ENCODE peak calls at places on chromosomes 5 and 9, in six cellular contexts. K, W, L, D, Q and U are unnamed samples. For H3K9me3, the result is how much of the 10 kb centered on the place peaks cover.

GRCh38 chr9:94623253-94623652 is 16.1 kb downstream of the FBP1 start:
- DNase-seq in K (peak), W (peak), L (peak), D (no peak), Q (no peak), U (no peak)

GRCh38 chr5:151063136-151063544 is 17.7 kb downstream of the TNIP1 start:
- DNase-seq in K (peak), W (no peak), L (peak), D (peak), Q (no peak), U (no peak)

GRCh38 chr5:150513375-150514309 is 5.7 kb downstream of the NDST1 start:
- DNase-seq in K (no peak), W (no peak), L (peak), D (no peak), Q (no peak), U (no peak)

GRCh38 chr5:113152053-113152452 is 175.5 kb downstream of the DCP2 start:
- DNase-seq in K (no peak), W (no peak), L (no peak), D (no peak), Q (no peak), U (no peak)

GRCh38 chr9:137306546-137307254 is 4.6 kb upstream of the NRARP start:
- DNase-seq in K (no peak), W (no peak), L (no peak), D (no peak), Q (no peak), U (no peak)

GRCh38 chr5:138264183-138264582 is 10.2 kb downstream of the GFRA3 start:
- DNase-seq in K (no peak), W (no peak), L (no peak), D (no peak), Q (no peak), U (no peak)

GRCh38 chr9:447230-448025 is 232.8 kb downstream of the DOCK8 start:
- DNase-seq in K (no peak), W (peak), L (peak), D (no peak), Q (no peak), U (no peak)

GRCh38 chr9:91155181-91155580 is 206.5 kb downstream of the AUH start:
- DNase-seq in K (no peak), W (no peak), L (no peak), D (no peak), Q (no peak), U (no peak)

GRCh38 chr5:126339215-126339805 is 83.9 kb upstream of the GRAMD2B start:
- DNase-seq in K (peak), W (peak), L (peak), D (peak), Q (no peak), U (peak)

GRCh38 chr9:91141407-91141973 is 220.2 kb downstream of the AUH start:
- DNase-seq in K (no peak), W (no peak), L (no peak), D (no peak), Q (no peak), U (no peak)

GRCh38 chr9:130054820-130055219 is 1.1 kb downstream of the GPR107 start:
- DNase-seq in K (no peak), W (no peak), L (no peak), D (no peak), Q (no peak), U (no peak)

GRCh38 chr5:95806687-95807086 is 15.8 kb downstream of the GLRX start:
- DNase-seq in K (no peak), W (no peak), L (no peak), D (no peak), Q (no peak), U (no peak)

GRCh38 chr9:114607671-114608524 is 3.2 kb upstream of the TMEM268 start:
- DNase-seq in K (no peak), W (no peak), L (no peak), D (no peak), Q (no peak), U (no peak)

GRCh38 chr9:133349965-133350624 is 2.1 kb downstream of the RPL7A start:
- DNase-seq in K (no peak), W (no peak), L (no peak), D (no peak), Q (no peak), U (no peak)

GRCh38 chr5:146680846-146681585 is 165.0 kb upstream of the GPR151 start:
- DNase-seq in K (no peak), W (no peak), L (no peak), D (no peak), Q (no peak), U (no peak)

GRCh38 chr5:96687812-96688453 is 25.8 kb downstream of the CAST start:
- DNase-seq in K (peak), W (peak), L (peak), D (peak), Q (no peak), U (peak)

GRCh38 chr5:93621340-93621872 is 38.4 kb downstream of the NR2F1 start:
- DNase-seq in K (peak), W (no peak), L (no peak), D (peak), Q (no peak), U (no peak)

GRCh38 chr9:128899566-128900322 is 17.8 kb downstream of the LRRC8A start:
- DNase-seq in K (no peak), W (no peak), L (no peak), D (no peak), Q (no peak), U (no peak)

GRCh38 chr9:110133608-110134214 is 74.2 kb downstream of the C9orf152 start:
- DNase-seq in K (no peak), W (peak), L (no peak), D (no peak), Q (no peak), U (no peak)

GRCh38 chr5:180439911-180440769 is 54.0 kb upstream of the CNOT6 start:
- DNase-seq in K (no peak), W (no peak), L (no peak), D (no peak), Q (peak), U (no peak)
- TF ChIP-seq POLR2AphosphoS5 in K (no peak), W (no peak), L (no peak), D (no peak), Q (no peak), U (no peak)

GRCh38 chr5:158409507-158409906 is 550.6 kb upstream of the CLINT1 start:
- DNase-seq in K (no peak), W (no peak), L (no peak), D (no peak), Q (no peak), U (no peak)

GRCh38 chr5:158413125-158413680 is 554.3 kb upstream of the CLINT1 start:
- DNase-seq in K (no peak), W (no peak), L (no peak), D (no peak), Q (no peak), U (no peak)

GRCh38 chr5:158410976-158411375 is 552.0 kb upstream of the CLINT1 start:
- DNase-seq in K (no peak), W (no peak), L (no peak), D (no peak), Q (no peak), U (no peak)

GRCh38 chr5:158414333-158414762 is 555.4 kb upstream of the CLINT1 start:
- DNase-seq in K (no peak), W (no peak), L (no peak), D (no peak), Q (no peak), U (no peak)

DNA sequence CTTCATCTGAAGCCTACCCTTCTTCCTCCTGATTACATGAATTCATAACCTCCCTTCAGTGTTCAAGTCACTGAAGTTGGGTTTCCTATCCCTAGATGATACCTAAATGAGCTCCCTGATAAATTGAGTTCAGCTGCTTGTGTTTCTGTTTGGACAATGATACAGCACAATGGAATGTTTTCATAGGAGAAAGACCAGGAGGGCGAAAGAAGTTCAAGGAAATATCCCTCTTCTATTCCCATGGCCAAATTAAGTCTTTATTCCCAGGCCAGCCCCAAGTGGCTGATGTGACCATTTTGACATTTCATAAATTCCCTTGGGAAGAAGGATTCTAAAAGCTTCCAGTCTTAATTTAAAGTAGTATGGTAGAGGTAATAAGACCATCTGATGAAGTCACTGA is 555.8 kb upstream of the CLINT1 start:
- DNase-seq in K (no peak), W (no peak), L (no peak), D (peak), Q (no peak), U (no peak)
- H3K9me3 ChIP-seq in K (under half), W (under half), L (under half), D (under half), Q (under half), U (under half)

DNA sequence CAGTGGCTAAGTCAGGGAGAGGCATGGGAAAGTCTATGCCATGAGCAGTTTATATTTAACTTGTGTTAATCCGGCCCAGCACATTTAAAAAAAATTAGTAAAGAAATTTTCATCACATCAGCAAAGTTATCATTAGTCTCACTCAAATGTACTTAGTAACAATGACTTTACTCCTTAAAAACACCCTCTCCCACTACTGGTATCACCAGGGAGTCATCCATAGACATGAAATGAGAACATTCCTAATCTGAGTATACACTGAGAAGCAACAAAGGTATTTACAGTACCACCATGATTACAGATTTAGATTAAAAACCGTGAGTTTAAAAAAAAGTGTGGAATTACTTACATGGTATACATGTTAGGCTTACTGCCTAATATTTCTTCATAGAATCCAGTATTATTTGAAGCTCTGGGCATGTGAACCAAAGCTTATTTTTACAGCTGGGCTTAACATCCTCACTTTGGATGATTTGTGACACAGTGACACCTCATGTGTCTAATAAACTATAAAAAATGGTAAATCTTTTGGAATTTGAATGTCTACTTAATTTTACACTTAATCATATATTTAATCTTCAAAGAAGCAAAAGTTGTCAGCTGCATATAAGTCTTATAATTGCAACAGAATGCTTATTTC is 76.0 kb upstream of the DAB2 start:
- DNase-seq in K (no peak), W (no peak), L (no peak), D (peak), Q (no peak), U (no peak)
- H3K9ac ChIP-seq in K (no peak), W (no peak), L (no peak), D (peak), Q (no peak), U (no peak)

DNA sequence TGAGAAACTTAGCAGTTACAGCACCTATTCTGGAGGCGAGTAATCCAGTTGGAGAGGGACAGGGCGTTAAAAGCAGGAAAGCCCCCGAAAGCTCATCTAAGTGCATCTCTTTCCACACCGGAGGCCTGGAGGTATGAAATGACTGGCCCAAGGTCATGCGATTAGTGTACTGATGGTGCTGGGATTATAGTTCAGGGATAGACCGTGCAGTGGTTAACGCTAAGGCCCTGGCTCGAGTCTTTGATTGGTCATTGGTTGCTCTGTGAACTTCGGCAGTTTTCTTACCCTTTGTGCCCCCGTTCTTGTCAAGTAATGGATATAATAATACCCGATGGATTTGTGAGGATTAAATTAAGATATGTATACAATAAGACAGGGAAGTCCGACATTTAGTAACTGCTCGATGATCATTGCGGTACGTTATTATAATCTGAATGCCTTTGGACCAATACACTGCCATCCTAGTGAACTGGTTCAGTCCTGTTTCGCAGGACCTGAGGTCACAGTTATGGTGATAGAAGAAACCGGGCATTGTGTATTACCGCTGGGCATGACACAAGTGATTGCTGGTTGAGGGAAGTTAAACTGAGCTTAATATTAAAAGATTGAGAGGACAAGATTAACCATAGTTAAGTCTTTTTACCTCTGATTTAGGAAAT is 1.0 kb downstream of the CANX start:
- DNase-seq in K (peak), W (no peak), L (peak), D (peak), Q (no peak), U (no peak)
- TF ChIP-seq POLR2AphosphoS5 in K (peak), W (peak), L (no peak), D (peak), Q (peak), U (no peak)

GRCh38 chr5:1876708-1877433 is 5.9 kb downstream of the IRX4 start:
- DNase-seq in K (no peak), W (no peak), L (no peak), D (no peak), Q (no peak), U (no peak)
- H3K9me3 ChIP-seq in K (under half), W (under half), L (under half), D (under half), Q (under half), U (under half)

DNA sequence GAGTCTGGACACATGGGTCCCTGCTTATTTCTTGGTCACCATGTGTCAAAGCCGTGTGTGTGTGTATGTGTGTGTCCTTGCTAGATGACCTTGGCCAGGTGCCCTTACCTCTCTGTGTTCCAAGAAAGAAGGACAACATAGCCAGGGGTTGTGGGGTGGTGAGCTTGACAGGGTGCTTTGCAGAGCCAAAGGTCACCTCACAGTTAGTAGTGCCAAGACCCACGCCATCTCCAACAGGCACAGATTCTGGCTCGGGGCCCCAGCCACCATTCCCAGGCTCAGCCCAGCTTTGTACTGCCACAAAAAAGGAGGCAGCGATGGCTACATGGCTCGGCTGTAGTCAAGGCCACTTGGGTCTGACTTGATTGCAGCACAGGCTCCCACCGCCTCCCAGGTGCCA is 39.5 kb downstream of the CXXC5 start:
- DNase-seq in K (no peak), W (no peak), L (no peak), D (no peak), Q (no peak), U (no peak)
- H3K9ac ChIP-seq in K (no peak), W (no peak), L (no peak), D (no peak), Q (no peak), U (no peak)

GRCh38 chr9:70076678-70077077 is 33.0 kb downstream of the MAMDC2 start:
- DNase-seq in K (no peak), W (no peak), L (no peak), D (no peak), Q (no peak), U (no peak)

GRCh38 chr9:70079364-70080103 is 35.9 kb downstream of the MAMDC2 start:
- DNase-seq in K (no peak), W (no peak), L (no peak), D (no peak), Q (no peak), U (no peak)

GRCh38 chr9:70083429-70083828 is 39.8 kb downstream of the MAMDC2 start:
- DNase-seq in K (no peak), W (no peak), L (no peak), D (no peak), Q (no peak), U (no peak)

GRCh38 chr9:70081120-70081495 is 37.5 kb downstream of the MAMDC2 start:
- DNase-seq in K (no peak), W (no peak), L (no peak), D (peak), Q (no peak), U (no peak)

DNA sequence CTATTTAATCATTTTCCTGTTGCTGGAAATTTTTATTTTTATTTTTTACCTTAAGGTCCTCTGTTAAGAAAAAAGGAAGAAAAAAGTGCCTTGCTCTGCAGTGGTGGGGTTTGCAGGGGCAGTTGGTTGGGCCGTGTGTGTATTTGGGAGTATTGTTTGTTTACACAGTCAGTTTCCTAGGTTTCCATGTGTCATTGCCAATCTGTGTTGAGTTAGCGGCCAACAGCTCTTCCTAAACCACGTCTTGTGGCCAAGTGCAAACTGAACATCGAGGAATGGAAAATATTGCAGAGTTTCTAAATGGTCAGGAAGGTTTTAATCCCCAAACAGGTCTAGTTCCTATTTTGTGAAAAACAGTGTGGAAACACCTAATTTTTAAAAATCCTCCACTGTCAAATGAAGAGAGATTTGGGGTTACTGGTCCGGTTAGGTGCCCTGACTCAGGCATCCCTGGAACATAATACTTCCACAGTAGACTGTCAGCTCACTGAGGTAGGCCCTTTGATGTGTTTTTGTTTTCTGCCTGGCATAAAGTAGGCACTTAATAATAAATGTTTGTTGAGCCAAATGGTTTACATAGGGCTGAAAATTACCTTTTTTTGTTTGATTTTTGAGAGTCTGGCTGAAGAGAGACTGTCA is 37.0 kb downstream of the MAMDC2 start:
- DNase-seq in K (peak), W (no peak), L (no peak), D (peak), Q (no peak), U (no peak)
- TF ChIP-seq POLR2AphosphoS5 in K (no peak), W (no peak), L (no peak), D (no peak), Q (no peak), U (no peak)